ENCODE peak calls at places on chromosomes 12 and 14, in nine cellular contexts. One of them, this sample, is unnamed.

GRCh38 chr12:1915082-1915968 is 3.1 kb downstream of the CACNA2D4 start:
- DNase-seq in lower leg skin: peak; percentile 80
- DNase-seq in K562: peak; percentile 39
- DNase-seq in GM12892: no peak
- DNase-seq in IMR-90: no peak
- DNase-seq in suprapubic skin: no peak
- DNase-seq in endothelial cell of umbilical vein: no peak
- DNase-seq in HCT116: no peak
- DNase-seq in heart left ventricle: no peak
- DNase-seq in this sample: no peak

GRCh38 chr12:3077572-3078081 is 448 bp downstream of the TSPAN9 start:
- DNase-seq in lower leg skin: no peak
- DNase-seq in K562: peak; percentile 13
- DNase-seq in GM12892: no peak
- DNase-seq in IMR-90: peak; percentile 45
- DNase-seq in suprapubic skin: peak; percentile 76
- DNase-seq in endothelial cell of umbilical vein: no peak
- DNase-seq in HCT116: no peak
- DNase-seq in heart left ventricle: peak; percentile 60
- DNase-seq in this sample: no peak

GRCh38 chr12:33514893-33515292 is 75.3 kb upstream of the SYT10 start:
- DNase-seq in lower leg skin: no peak
- DNase-seq in K562: no peak
- DNase-seq in GM12892: no peak
- DNase-seq in IMR-90: no peak
- DNase-seq in suprapubic skin: no peak
- DNase-seq in endothelial cell of umbilical vein: no peak
- DNase-seq in HCT116: no peak
- DNase-seq in heart left ventricle: no peak
- DNase-seq in this sample: no peak

GRCh38 chr14:65169351-65169750 is 67.0 kb upstream of the MAX start:
- DNase-seq in lower leg skin: no peak
- DNase-seq in K562: no peak
- DNase-seq in GM12892: peak; percentile 52
- DNase-seq in IMR-90: peak; percentile 89
- DNase-seq in suprapubic skin: no peak
- DNase-seq in endothelial cell of umbilical vein: no peak
- DNase-seq in HCT116: no peak
- DNase-seq in heart left ventricle: no peak
- DNase-seq in this sample: no peak

GRCh38 chr14:61652526-61653262 is 42.6 kb upstream of the HIF1A start:
- DNase-seq in lower leg skin: no peak
- DNase-seq in K562: no peak
- DNase-seq in GM12892: no peak
- DNase-seq in IMR-90: no peak
- DNase-seq in suprapubic skin: no peak
- DNase-seq in endothelial cell of umbilical vein: peak; percentile 18
- DNase-seq in HCT116: no peak
- DNase-seq in heart left ventricle: no peak
- DNase-seq in this sample: no peak

GRCh38 chr12:26135010-26135420 is 10.2 kb upstream of the BHLHE41 start:
- DNase-seq in lower leg skin: no peak
- DNase-seq in K562: no peak
- DNase-seq in GM12892: no peak
- DNase-seq in IMR-90: no peak
- DNase-seq in suprapubic skin: no peak
- DNase-seq in endothelial cell of umbilical vein: no peak
- DNase-seq in HCT116: no peak
- DNase-seq in heart left ventricle: no peak
- DNase-seq in this sample: peak; percentile 42

GRCh38 chr12:92438641-92439396 is 264.0 kb upstream of the PLEKHG7 start:
- DNase-seq in lower leg skin: no peak
- DNase-seq in K562: no peak
- DNase-seq in GM12892: no peak
- DNase-seq in IMR-90: no peak
- DNase-seq in suprapubic skin: no peak
- DNase-seq in endothelial cell of umbilical vein: no peak
- DNase-seq in HCT116: no peak
- DNase-seq in heart left ventricle: no peak
- DNase-seq in this sample: no peak

GRCh38 chr14:74551431-74551830 is 57.9 kb downstream of the ISCA2 start:
- DNase-seq in lower leg skin: no peak
- DNase-seq in K562: no peak
- DNase-seq in GM12892: no peak
- DNase-seq in IMR-90: no peak
- DNase-seq in suprapubic skin: no peak
- DNase-seq in endothelial cell of umbilical vein: no peak
- DNase-seq in HCT116: no peak
- DNase-seq in heart left ventricle: peak; percentile 3
- DNase-seq in this sample: no peak

GRCh38 chr14:61476737-61477410 is 155.5 kb downstream of the PRKCH start:
- DNase-seq in lower leg skin: peak; percentile 60
- DNase-seq in K562: peak; percentile 11
- DNase-seq in GM12892: no peak
- DNase-seq in IMR-90: peak; percentile 99
- DNase-seq in suprapubic skin: no peak
- DNase-seq in endothelial cell of umbilical vein: peak; percentile 100
- DNase-seq in HCT116: no peak
- DNase-seq in heart left ventricle: no peak
- DNase-seq in this sample: no peak

GRCh38 chr12:48084066-48084465 is 21.8 kb downstream of the SENP1 start:
- DNase-seq in lower leg skin: no peak
- DNase-seq in K562: no peak
- DNase-seq in GM12892: no peak
- DNase-seq in IMR-90: peak; percentile 13
- DNase-seq in suprapubic skin: no peak
- DNase-seq in endothelial cell of umbilical vein: peak; percentile 15
- DNase-seq in HCT116: no peak
- DNase-seq in heart left ventricle: no peak
- DNase-seq in this sample: no peak

GRCh38 chr12:64796205-64796845 is 28.1 kb upstream of the TBC1D30 start:
- DNase-seq in lower leg skin: no peak
- DNase-seq in K562: peak; percentile 73
- DNase-seq in GM12892: no peak
- DNase-seq in IMR-90: peak; percentile 92
- DNase-seq in suprapubic skin: no peak
- DNase-seq in endothelial cell of umbilical vein: peak; percentile 93
- DNase-seq in HCT116: peak; percentile 83
- DNase-seq in heart left ventricle: no peak
- DNase-seq in this sample: peak; percentile 62

GRCh38 chr12:90969851-90970250 is 14.9 kb upstream of the CCER1 start:
- DNase-seq in lower leg skin: no peak
- DNase-seq in K562: no peak
- DNase-seq in GM12892: no peak
- DNase-seq in IMR-90: no peak
- DNase-seq in suprapubic skin: no peak
- DNase-seq in endothelial cell of umbilical vein: no peak
- DNase-seq in HCT116: no peak
- DNase-seq in heart left ventricle: no peak
- DNase-seq in this sample: no peak

GRCh38 chr14:64979336-64980074 is 7.2 kb upstream of the FNTB start:
- DNase-seq in lower leg skin: peak; percentile 50
- DNase-seq in K562: no peak
- DNase-seq in GM12892: no peak
- DNase-seq in IMR-90: peak; percentile 77
- DNase-seq in suprapubic skin: no peak
- DNase-seq in endothelial cell of umbilical vein: no peak
- DNase-seq in HCT116: no peak
- DNase-seq in heart left ventricle: no peak
- DNase-seq in this sample: no peak

GRCh38 chr14:64960762-64961276 is 11.3 kb downstream of the RAB15 start:
- DNase-seq in lower leg skin: no peak
- DNase-seq in K562: no peak
- DNase-seq in GM12892: no peak
- DNase-seq in IMR-90: no peak
- DNase-seq in suprapubic skin: no peak
- DNase-seq in endothelial cell of umbilical vein: no peak
- DNase-seq in HCT116: no peak
- DNase-seq in heart left ventricle: no peak
- DNase-seq in this sample: no peak

GRCh38 chr14:67167420-67168109 is 21.7 kb upstream of the GARIN2 start:
- DNase-seq in lower leg skin: no peak
- DNase-seq in K562: no peak
- DNase-seq in GM12892: no peak
- DNase-seq in IMR-90: no peak
- DNase-seq in suprapubic skin: no peak
- DNase-seq in endothelial cell of umbilical vein: no peak
- DNase-seq in HCT116: no peak
- DNase-seq in heart left ventricle: no peak
- DNase-seq in this sample: no peak

GRCh38 chr12:51846209-51846779 is 2.2 kb downstream of the FIGNL2 start:
- DNase-seq in lower leg skin: no peak
- DNase-seq in K562: no peak
- DNase-seq in GM12892: no peak
- DNase-seq in IMR-90: no peak
- DNase-seq in suprapubic skin: no peak
- DNase-seq in endothelial cell of umbilical vein: no peak
- DNase-seq in HCT116: no peak
- DNase-seq in heart left ventricle: no peak
- DNase-seq in this sample: no peak

GRCh38 chr14:98685725-98686124 is 586.3 kb downstream of the BCL11B start:
- DNase-seq in lower leg skin: no peak
- DNase-seq in K562: no peak
- DNase-seq in GM12892: no peak
- DNase-seq in IMR-90: no peak
- DNase-seq in suprapubic skin: no peak
- DNase-seq in endothelial cell of umbilical vein: no peak
- DNase-seq in HCT116: no peak
- DNase-seq in heart left ventricle: no peak
- DNase-seq in this sample: no peak

GRCh38 chr12:113222730-113223531 is 1.7 kb downstream of the TPCN1 start:
- DNase-seq in lower leg skin: no peak
- DNase-seq in K562: no peak
- DNase-seq in GM12892: no peak
- DNase-seq in IMR-90: peak; percentile 92
- DNase-seq in suprapubic skin: peak; percentile 78
- DNase-seq in endothelial cell of umbilical vein: peak; percentile 97
- DNase-seq in HCT116: no peak
- DNase-seq in heart left ventricle: peak; percentile 74
- DNase-seq in this sample: peak; percentile 67

GRCh38 chr12:6540181-6540877 is 6.0 kb downstream of the GAPDH start:
- DNase-seq in lower leg skin: peak; percentile 99
- DNase-seq in K562: peak; percentile 72
- DNase-seq in GM12892: peak; percentile 59
- DNase-seq in IMR-90: peak; percentile 93
- DNase-seq in suprapubic skin: peak; percentile 95
- DNase-seq in endothelial cell of umbilical vein: peak; percentile 73
- DNase-seq in HCT116: peak; percentile 67
- DNase-seq in heart left ventricle: peak; percentile 94
- DNase-seq in this sample: peak; percentile 85
- TF ChIP-seq POLR2A in lower leg skin: no peak
- TF ChIP-seq POLR2A in K562: no peak
- TF ChIP-seq POLR2A in GM12892: no peak
- TF ChIP-seq POLR2A in IMR-90: no peak
- TF ChIP-seq POLR2A in suprapubic skin: no peak
- TF ChIP-seq POLR2A in endothelial cell of umbilical vein: no peak
- TF ChIP-seq POLR2A in HCT116: no peak
- TF ChIP-seq POLR2A in heart left ventricle: no peak
- TF ChIP-seq POLR2A in this sample: peak; percentile 34

DNA sequence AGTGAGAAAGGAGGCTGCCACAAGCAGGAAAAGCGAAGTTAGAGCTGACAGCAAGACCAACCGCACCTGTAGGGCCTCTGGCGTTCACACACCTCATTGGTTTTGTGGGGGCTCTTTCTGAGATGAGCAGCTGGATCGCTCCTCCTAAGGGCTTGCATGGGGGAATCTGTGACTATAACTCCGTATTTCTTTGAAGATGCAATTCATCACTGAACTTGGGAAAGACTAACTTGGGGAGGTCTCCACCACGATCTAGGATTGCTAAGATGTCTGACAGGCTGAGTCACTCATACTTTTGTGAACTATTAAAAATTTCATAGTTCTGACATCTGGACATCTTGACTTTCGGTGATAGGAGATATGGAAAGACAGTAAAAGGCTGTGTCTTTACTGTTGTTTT is 173.6 kb downstream of the ETV6 start:
- DNase-seq in lower leg skin: peak; percentile 17
- DNase-seq in K562: no peak
- DNase-seq in GM12892: no peak
- DNase-seq in IMR-90: peak; percentile 84
- DNase-seq in suprapubic skin: no peak
- DNase-seq in endothelial cell of umbilical vein: no peak
- DNase-seq in HCT116: no peak
- DNase-seq in heart left ventricle: no peak
- DNase-seq in this sample: no peak
- TF ChIP-seq POLR2A in lower leg skin: no peak
- TF ChIP-seq POLR2A in K562: no peak
- TF ChIP-seq POLR2A in GM12892: no peak
- TF ChIP-seq POLR2A in IMR-90: no peak
- TF ChIP-seq POLR2A in suprapubic skin: no peak
- TF ChIP-seq POLR2A in endothelial cell of umbilical vein: no peak
- TF ChIP-seq POLR2A in HCT116: no peak
- TF ChIP-seq POLR2A in heart left ventricle: no peak
- TF ChIP-seq POLR2A in this sample: no peak

GRCh38 chr12:21346542-21347205 is 12.0 kb upstream of the SLCO1A2 start:
- DNase-seq in lower leg skin: no peak
- DNase-seq in K562: peak; percentile 33
- DNase-seq in GM12892: no peak
- DNase-seq in IMR-90: no peak
- DNase-seq in suprapubic skin: no peak
- DNase-seq in endothelial cell of umbilical vein: no peak
- DNase-seq in HCT116: no peak
- DNase-seq in heart left ventricle: no peak
- DNase-seq in this sample: no peak
- TF ChIP-seq POLR2A in lower leg skin: no peak
- TF ChIP-seq POLR2A in K562: no peak
- TF ChIP-seq POLR2A in GM12892: no peak
- TF ChIP-seq POLR2A in IMR-90: no peak
- TF ChIP-seq POLR2A in suprapubic skin: no peak
- TF ChIP-seq POLR2A in endothelial cell of umbilical vein: no peak
- TF ChIP-seq POLR2A in HCT116: no peak
- TF ChIP-seq POLR2A in heart left ventricle: no peak
- TF ChIP-seq POLR2A in this sample: no peak

DNA sequence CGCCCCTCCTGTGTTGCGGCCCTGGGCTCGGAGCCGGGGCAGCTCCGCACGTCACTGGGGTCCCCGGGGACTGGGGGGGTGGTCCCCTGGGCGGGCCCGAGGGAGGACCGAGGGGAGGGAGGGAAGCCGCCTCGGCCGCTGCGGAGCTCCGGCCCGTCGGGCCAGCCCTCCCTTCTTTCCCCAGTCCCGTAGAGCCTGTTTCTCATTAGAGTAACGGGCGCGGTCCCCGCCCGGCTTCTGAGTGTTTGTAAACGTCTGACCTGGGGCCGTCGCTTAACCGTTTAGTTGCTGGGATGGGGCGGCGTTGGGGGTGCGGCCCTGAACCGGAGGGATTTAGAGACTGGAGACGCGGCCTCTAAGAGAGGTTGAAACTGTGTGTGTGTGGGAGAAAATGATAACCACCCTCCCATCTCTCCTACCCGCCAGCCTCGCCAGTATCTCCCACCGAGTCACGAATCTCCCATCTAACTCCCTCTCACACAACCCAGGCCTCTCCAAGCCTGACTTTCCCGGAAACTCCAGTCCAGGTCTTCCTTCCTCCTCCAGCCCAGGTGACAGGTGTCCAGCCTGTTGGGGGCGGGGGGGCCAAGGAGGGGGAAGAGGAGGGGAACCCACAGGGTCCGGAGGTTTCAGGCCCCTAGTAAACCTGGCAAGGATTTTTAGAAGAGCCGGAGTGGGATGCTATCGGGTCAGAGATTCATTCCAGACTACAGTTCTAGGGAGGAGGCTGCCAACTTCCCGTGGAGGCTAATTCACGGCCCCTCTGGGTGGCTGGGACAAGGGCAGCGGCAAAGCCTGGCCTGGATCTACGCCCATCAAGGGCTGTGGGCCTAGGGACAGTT is 1.1 kb upstream of the NFATC4 start:
- DNase-seq in lower leg skin: peak; percentile 98
- DNase-seq in K562: peak; percentile 66
- DNase-seq in GM12892: peak; percentile 65
- DNase-seq in IMR-90: peak; percentile 89
- DNase-seq in suprapubic skin: peak; percentile 95
- DNase-seq in endothelial cell of umbilical vein: peak; percentile 87
- DNase-seq in HCT116: peak; percentile 97
- DNase-seq in heart left ventricle: peak; percentile 91
- DNase-seq in this sample: peak; percentile 55
- TF ChIP-seq POLR2A in lower leg skin: no peak
- TF ChIP-seq POLR2A in K562: no peak
- TF ChIP-seq POLR2A in GM12892: no peak
- TF ChIP-seq POLR2A in IMR-90: no peak
- TF ChIP-seq POLR2A in suprapubic skin: no peak
- TF ChIP-seq POLR2A in endothelial cell of umbilical vein: peak; percentile 58
- TF ChIP-seq POLR2A in HCT116: no peak
- TF ChIP-seq POLR2A in heart left ventricle: no peak
- TF ChIP-seq POLR2A in this sample: no peak

This sample was measured in H54.